ENCODE peak calls at places on chromosomes 16 and 17, in ten cellular contexts. L is cardiac muscle cell; O is H54; C is EH; A is NCI-H460; B is SHP77 treated with DMSO at 0.1 percent for 48 hours; H is HCT116; N is esophagus squamous epithelium; J is activated CD8-positive, alpha-beta T cell treated with anti-CD3 and anti-CD28 coated beads for 36 hours; Y is uterus. E is an unnamed sample.

GRCh38 chr16:72094266-72094610 is 591 bp downstream of the DHX38 start:
- DNase-seq in L (peak), O (no peak), C (no peak), A (no peak), B (no peak), H (no peak), N (no peak), J (peak), Y (no peak), E (no peak)

GRCh38 chr17:7438050-7438614 is 1.2 kb upstream of the FGF11 start:
- DNase-seq in L (peak), O (no peak), C (no peak), A (no peak), B (no peak), H (no peak), N (no peak), J (peak), Y (peak), E (peak)

GRCh38 chr17:79626156-79626890 is 15.5 kb upstream of the RBFOX3 start:
- DNase-seq in L (no peak), O (no peak), C (no peak), A (no peak), B (no peak), H (no peak), N (no peak), J (no peak), Y (peak), E (no peak)

GRCh38 chr16:69132424-69133252 is at the start of the genes CHTF8 and UTP4:
- DNase-seq in L (peak), O (peak), C (peak), A (peak), B (peak), H (peak), N (peak), J (peak), Y (peak), E (peak)

GRCh38 chr16:21501869-21502667 is 97.3 kb upstream of the METTL9 start:
- DNase-seq in L (peak), O (peak), C (peak), A (peak), B (no peak), H (peak), N (peak), J (peak), Y (peak), E (peak)

GRCh38 chr17:79923974-79924638 is 84.9 kb upstream of the CBX4 start:
- DNase-seq in L (peak), O (peak), C (peak), A (peak), B (peak), H (peak), N (no peak), J (peak), Y (no peak), E (no peak)

GRCh38 chr17:50346313-50347086 is 574 bp downstream of the XYLT2 start:
- DNase-seq in L (peak), O (peak), C (peak), A (peak), B (no peak), H (no peak), N (no peak), J (peak), Y (peak), E (no peak)

GRCh38 chr17:7011415-7011814 is 1.0 kb upstream of the RNASEK start:
- DNase-seq in L (no peak), O (no peak), C (no peak), A (no peak), B (no peak), H (no peak), N (no peak), J (no peak), Y (no peak), E (no peak)

GRCh38 chr17:55540414-55541091 is 29.3 kb upstream of the SMIM36 start:
- DNase-seq in L (no peak), O (no peak), C (peak), A (peak), B (no peak), H (no peak), N (no peak), J (no peak), Y (no peak), E (no peak)

GRCh38 chr17:43456661-43457361 is 27.0 kb upstream of the DHX8 start:
- DNase-seq in L (no peak), O (no peak), C (peak), A (peak), B (peak), H (no peak), N (no peak), J (peak), Y (no peak), E (peak)

GRCh38 chr16:72008424-72009216 is at the start of gene DHODH:
- DNase-seq in L (peak), O (peak), C (peak), A (peak), B (peak), H (peak), N (peak), J (peak), Y (peak), E (peak)

GRCh38 chr17:28698253-28698941 is 13.3 kb downstream of the PROCA1 start:
- DNase-seq in L (no peak), O (no peak), C (no peak), A (no peak), B (no peak), H (no peak), N (no peak), J (no peak), Y (no peak), E (no peak)

GRCh38 chr17:49090885-49091594 is 41.5 kb upstream of the B4GALNT2 start:
- DNase-seq in L (peak), O (no peak), C (no peak), A (no peak), B (no peak), H (no peak), N (no peak), J (no peak), Y (no peak), E (no peak)

GRCh38 chr17:507441-507840 is 154.8 kb upstream of the RPH3AL start:
- DNase-seq in L (no peak), O (no peak), C (peak), A (no peak), B (no peak), H (no peak), N (no peak), J (no peak), Y (no peak), E (no peak)

GRCh38 chr17:14089179-14089578 is 19.9 kb downstream of the COX10 start:
- DNase-seq in L (no peak), O (no peak), C (peak), A (no peak), B (no peak), H (no peak), N (no peak), J (no peak), Y (no peak), E (no peak)

GRCh38 chr17:81322271-81323082 is 27.4 kb upstream of the SLC38A10 start:
- DNase-seq in L (no peak), O (peak), C (peak), A (peak), B (peak), H (peak), N (no peak), J (peak), Y (no peak), E (no peak)

GRCh38 chr16:71439531-71439930 is 2.3 kb downstream of the TLE7 start:
- DNase-seq in L (no peak), O (no peak), C (peak), A (no peak), B (no peak), H (no peak), N (no peak), J (no peak), Y (no peak), E (no peak)

GRCh38 chr17:73343168-73343634 is 31.4 kb upstream of the CDC42EP4 start:
- DNase-seq in L (peak), O (peak), C (peak), A (no peak), B (no peak), H (no peak), N (no peak), J (no peak), Y (peak), E (peak)

GRCh38 chr17:17140590-17140980 is 65.5 kb downstream of the PLD6 start:
- DNase-seq in L (no peak), O (peak), C (peak), A (no peak), B (no peak), H (no peak), N (no peak), J (no peak), Y (no peak), E (no peak)

GRCh38 chr16:27849621-27850020 is 213.9 kb downstream of the GSG1L start:
- DNase-seq in L (no peak), O (no peak), C (no peak), A (no peak), B (no peak), H (no peak), N (no peak), J (no peak), Y (no peak), E (no peak)

GRCh38 chr16:67071476-67072048 is 38.2 kb upstream of the PHAF1 start:
- DNase-seq in L (no peak), O (no peak), C (peak), A (no peak), B (no peak), H (no peak), N (no peak), J (no peak), Y (no peak), E (no peak)

GRCh38 chr17:61726977-61727376 is 136.0 kb upstream of the NACA2 start:
- DNase-seq in L (no peak), O (no peak), C (no peak), A (no peak), B (no peak), H (no peak), N (no peak), J (no peak), Y (no peak), E (no peak)

GRCh38 chr17:6688944-6689343 is 24.2 kb downstream of the SLC13A5 start:
- DNase-seq in L (no peak), O (no peak), C (no peak), A (no peak), B (no peak), H (no peak), N (no peak), J (no peak), Y (no peak), E (no peak)

GRCh38 chr17:14169901-14170300 is 66.8 kb downstream of the CDRT15 start:
- DNase-seq in L (no peak), O (no peak), C (no peak), A (no peak), B (no peak), H (no peak), N (no peak), J (no peak), Y (no peak), E (no peak)

GRCh38 chr16:83513006-83513755 is 294.6 kb upstream of the HSBP1 start:
- DNase-seq in L (no peak), O (peak), C (peak), A (no peak), B (no peak), H (no peak), N (no peak), J (peak), Y (no peak), E (no peak)

GRCh38 chr16:57786632-57787518 is 15.4 kb downstream of the KIFC3 start:
- DNase-seq in L (no peak), O (no peak), C (no peak), A (no peak), B (no peak), H (no peak), N (no peak), J (no peak), Y (peak), E (no peak)

GRCh38 chr17:35865412-35866355 is 3.0 kb downstream of the HEATR9 start:
- DNase-seq in L (no peak), O (no peak), C (peak), A (no peak), B (no peak), H (no peak), N (no peak), J (no peak), Y (no peak), E (no peak)

E was measured in tibial nerve.